ENCODE peak calls at places on chromosomes 5 and 9, in ten cellular contexts. S, A, P, H, B, R, D, Z, N and T are unnamed samples.

GRCh38 chr9:114314256-114314867 is 8.5 kb upstream of the ORM1 start:
- DNase-seq in R (peak; percentile 4), N (no peak), H (no peak), D (no peak), Z (no peak), S (no peak), A (no peak), B (no peak), P (no peak), T (no peak)

GRCh38 chr9:108272350-108272899 is 583.4 kb downstream of the ACTL7B start:
- DNase-seq in B (peak; percentile 73), H (peak; percentile 56), Z (peak; percentile 34), A (no peak), R (peak; percentile 67), D (no peak), P (peak; percentile 71), S (peak; percentile 51), N (peak; percentile 34), T (no peak)

GRCh38 chr5:139251281-139251687 is 42.3 kb upstream of the MATR3 start:
- DNase-seq in H (no peak), P (no peak), A (peak; percentile 79), Z (no peak), S (no peak), N (no peak), B (no peak), D (no peak), R (no peak), T (no peak)

GRCh38 chr5:119943148-119943547 is 313.8 kb downstream of the FAM170A start:
- DNase-seq in S (no peak), H (no peak), B (peak; percentile 37), N (no peak), A (no peak), Z (no peak), P (no peak), R (no peak), D (peak; percentile 11), T (peak; percentile 0)

GRCh38 chr9:71177901-71178300 is 56.5 kb upstream of the TRPM3 start:
- DNase-seq in H (no peak), R (no peak), N (no peak), A (no peak), D (no peak), P (no peak), S (no peak), B (no peak), Z (no peak), T (no peak)

GRCh38 chr9:134217431-134218210 is 53.3 kb upstream of the RNU6ATAC start:
- DNase-seq in H (no peak), R (peak; percentile 63), D (no peak), N (no peak), A (no peak), B (no peak), P (no peak), Z (no peak), S (no peak), T (no peak)

GRCh38 chr5:60223342-60223741 is 329.8 kb upstream of the PDE4D start:
- DNase-seq in P (no peak), S (no peak), B (peak; percentile 3), Z (no peak), N (no peak), R (no peak), D (no peak), A (no peak), H (no peak), T (no peak)

GRCh38 chr5:160054047-160054446 is 45.1 kb downstream of the TTC1 start:
- DNase-seq in H (no peak), D (no peak), P (no peak), R (no peak), S (no peak), B (no peak), Z (no peak), A (no peak), N (no peak), T (no peak)

GRCh38 chr5:148843510-148844318 is 17.3 kb downstream of the ADRB2 start:
- DNase-seq in N (no peak), A (no peak), S (no peak), P (no peak), Z (no peak), H (no peak), R (no peak), B (peak; percentile 10), D (no peak), T (no peak)

GRCh38 chr5:77017668-77018067 is 12.5 kb upstream of the AGGF1 start:
- DNase-seq in S (no peak), Z (no peak), B (no peak), D (no peak), R (no peak), H (no peak), N (no peak), A (no peak), P (no peak), T (no peak)

GRCh38 chr5:77012601-77013000 is 17.6 kb upstream of the AGGF1 start:
- DNase-seq in D (no peak), A (no peak), P (no peak), S (no peak), R (no peak), Z (no peak), B (no peak), H (no peak), N (no peak), T (no peak)

GRCh38 chr5:77016962-77017361 is 13.2 kb upstream of the AGGF1 start:
- DNase-seq in D (no peak), N (no peak), A (no peak), Z (no peak), H (no peak), B (no peak), S (no peak), P (no peak), R (no peak), T (no peak)

GRCh38 chr5:77011498-77011897 is 18.7 kb upstream of the AGGF1 start:
- DNase-seq in H (no peak), P (no peak), R (no peak), S (no peak), B (no peak), Z (no peak), A (no peak), D (no peak), N (no peak), T (no peak)

GRCh38 chr5:77015938-77016569 is 14.2 kb upstream of the AGGF1 start:
- DNase-seq in S (no peak), A (peak; percentile 23), R (no peak), B (peak; percentile 86), Z (no peak), H (no peak), P (no peak), D (peak; percentile 31), N (no peak), T (peak; percentile 25)
- TF ChIP-seq CTCF in S (peak; percentile 18), A (peak; percentile 36), R (peak; percentile 40), B (peak; percentile 44), Z (no peak), H (no peak), P (peak; percentile 64), D (peak; percentile 46), N (no peak), T (peak; percentile 25)

GRCh38 chr5:170579623-170580022 is 75.8 kb downstream of the KCNIP1 start:
- DNase-seq in H (no peak), S (no peak), D (no peak), A (no peak), P (no peak), R (no peak), Z (no peak), N (no peak), B (no peak), T (no peak)
- TF ChIP-seq CTCF in H (no peak), S (no peak), D (no peak), A (no peak), P (no peak), R (no peak), Z (no peak), N (no peak), B (no peak), T (no peak)

DNA sequence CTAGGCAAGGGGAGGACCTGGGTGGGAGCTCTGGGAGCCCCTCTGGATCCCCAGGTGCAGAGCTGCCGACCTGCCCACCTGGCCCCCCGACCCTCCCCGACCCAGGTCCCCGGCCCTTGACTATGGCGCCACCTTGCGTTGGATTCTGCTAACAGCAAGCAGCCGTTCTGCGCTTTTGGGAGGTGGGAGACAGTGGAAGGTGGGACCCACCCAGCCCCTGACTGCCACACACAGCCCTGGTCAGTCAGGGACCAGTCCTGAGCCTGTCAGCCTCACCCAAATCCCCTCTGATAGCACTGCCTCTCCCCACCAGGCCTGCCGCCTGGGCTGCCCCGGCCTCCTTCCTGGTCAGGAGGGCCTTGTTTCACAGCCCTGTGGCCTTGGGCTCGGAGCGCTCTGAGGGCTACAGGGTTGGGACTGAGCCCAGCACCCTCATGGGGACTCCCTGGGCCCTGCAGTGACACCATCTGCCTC is 77.9 kb downstream of the HMCN2 start:
- DNase-seq in A (peak; percentile 48), Z (peak; percentile 70), P (no peak), D (no peak), H (peak; percentile 89), N (no peak), B (no peak), S (no peak), R (peak; percentile 70), T (no peak)
- TF ChIP-seq CTCF in A (peak; percentile 73), Z (peak; percentile 85), P (peak; percentile 74), D (peak; percentile 83), H (peak; percentile 87), N (peak; percentile 23), B (peak; percentile 59), S (peak; percentile 43), R (peak; percentile 79), T (peak; percentile 73)

GRCh38 chr5:153489611-153490010 is 859 bp upstream of the GRIA1 start:
- DNase-seq in Z (no peak), P (no peak), D (no peak), S (no peak), H (no peak), R (no peak), B (no peak), A (no peak), N (no peak), T (no peak)

GRCh38 chr5:153491408-153491807 is 938 bp downstream of the GRIA1 start:
- DNase-seq in D (no peak), Z (no peak), N (no peak), A (no peak), H (no peak), R (no peak), S (no peak), B (no peak), P (no peak), T (no peak)

DNA sequence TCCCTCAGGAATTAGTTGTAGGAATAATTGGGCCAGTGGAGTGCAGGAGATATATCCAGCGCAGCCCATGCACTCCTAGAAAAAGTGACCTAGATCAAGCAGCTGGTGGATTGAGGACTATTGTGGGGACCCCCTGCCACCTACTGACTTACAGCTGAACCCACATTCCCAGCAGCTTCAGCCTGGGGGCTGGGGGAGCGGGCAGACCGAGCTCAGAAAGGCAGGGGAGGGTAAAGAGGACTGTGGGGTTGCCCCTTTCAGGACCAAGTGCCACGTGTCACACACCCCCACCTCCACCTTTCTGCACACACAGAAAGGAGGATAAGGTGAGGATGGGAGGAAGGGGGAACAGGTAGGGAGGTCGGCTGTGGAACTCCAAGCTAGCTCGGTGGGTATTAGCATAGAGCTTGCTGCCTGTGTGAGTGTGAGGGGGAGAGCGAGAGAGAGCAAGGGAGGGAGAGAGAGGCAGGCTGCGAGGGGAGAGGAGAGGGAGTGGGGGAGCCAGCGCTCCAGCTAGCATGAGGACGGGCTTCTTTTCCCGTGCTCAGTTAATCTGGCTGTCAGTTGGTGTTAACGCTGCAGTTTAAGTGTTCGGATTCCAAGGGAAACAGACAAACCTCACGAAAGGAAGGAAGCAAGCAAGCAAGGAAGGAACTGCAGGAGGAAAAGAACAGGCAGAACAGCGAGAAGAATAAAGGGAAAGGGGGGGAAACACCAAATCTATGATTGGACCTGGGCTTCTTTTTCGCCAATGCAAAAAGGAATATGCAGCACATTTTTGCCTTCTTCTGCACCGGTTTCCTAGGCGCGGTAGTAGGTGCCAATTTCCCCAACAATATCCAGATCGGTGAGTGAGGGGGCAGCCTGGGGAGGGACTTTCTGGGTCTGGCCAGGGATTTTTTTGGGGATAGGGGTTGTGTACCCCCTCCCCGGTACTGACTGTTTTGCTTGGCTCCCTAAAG is at the start of gene GRIA1:
- DNase-seq in A (no peak), B (no peak), Z (peak; percentile 30), H (peak; percentile 43), N (no peak), D (no peak), R (no peak), P (no peak), S (no peak), T (no peak)
- TF ChIP-seq CTCF in A (peak; percentile 40), B (no peak), Z (no peak), H (no peak), N (no peak), D (no peak), R (no peak), P (no peak), S (no peak), T (no peak)